ENCODE peak calls at places on chromosomes 12 and 14, in four cellular contexts. A, D, H and B are unnamed samples.

GRCh38 chr12:58099476-58099875 is 158.1 kb downstream of the ATP23 start:
- DNase-seq in A (no peak), D (no peak), H (no peak), B (no peak)

GRCh38 chr14:22319526-22320352 is 269.3 kb downstream of the DAD1 start:
- DNase-seq in A (peak), D (peak), H (no peak), B (no peak)

GRCh38 chr14:61477845-61478438 is 156.6 kb downstream of the PRKCH start:
- DNase-seq in A (peak), D (peak), H (no peak), B (no peak)

GRCh38 chr12:19844224-19844623 is 404.9 kb downstream of the AEBP2 start:
- DNase-seq in A (no peak), D (no peak), H (no peak), B (no peak)

GRCh38 chr14:37585971-37586759 is 8.9 kb downstream of the FOXA1 start:
- DNase-seq in A (no peak), D (no peak), H (no peak), B (no peak)

GRCh38 chr12:87848248-87848868 is 180.8 kb downstream of the C12orf50 start:
- DNase-seq in A (no peak), D (peak), H (no peak), B (peak)

GRCh38 chr12:49253033-49253623 is 11.8 kb upstream of the TUBA1C start:
- DNase-seq in A (peak), D (no peak), H (no peak), B (no peak)

GRCh38 chr14:48914921-48915320 is 671.3 kb downstream of the RPS29 start:
- DNase-seq in A (no peak), D (no peak), H (no peak), B (no peak)

GRCh38 chr12:120760349-120761245 is 35.0 kb downstream of the ACADS start:
- DNase-seq in A (no peak), D (no peak), H (no peak), B (peak)

GRCh38 chr12:90999946-91000345 is 4.8 kb downstream of the EPYC start:
- DNase-seq in A (no peak), D (peak), H (no peak), B (no peak)

GRCh38 chr14:34014936-34015335 is 64.1 kb upstream of the EGLN3 start:
- DNase-seq in A (no peak), D (no peak), H (no peak), B (peak)

GRCh38 chr12:5038781-5039311 is 4.8 kb upstream of the KCNA5 start:
- DNase-seq in A (no peak), D (no peak), H (no peak), B (no peak)